ENCODE peak calls at places on chromosomes 3 and 15, in ten cellular contexts. P, B, X, N, S, D, F, G, U and Y are unnamed samples.

GRCh38 chr3:162139841-162140240 is 643.2 kb downstream of the OTOL1 start:
- DNase-seq in P (no peak), B (no peak), X (no peak), N (no peak), S (no peak), D (no peak), F (no peak), G (no peak), U (no peak), Y (no peak)

GRCh38 chr3:73004316-73004715 is 7.7 kb downstream of the PPP4R2 start:
- DNase-seq in P (no peak), B (no peak), X (no peak), N (no peak), S (no peak), D (no peak), F (no peak), G (no peak), U (no peak), Y (no peak)

GRCh38 chr3:51581529-51581928 is 43.0 kb downstream of the RAD54L2 start:
- DNase-seq in P (no peak), B (no peak), X (no peak), N (no peak), S (no peak), D (peak; percentile 18), F (no peak), G (no peak), U (no peak), Y (no peak)

GRCh38 chr3:182258538-182259177 is 534.6 kb upstream of the ATP11B start:
- DNase-seq in P (peak; percentile 50), B (peak; percentile 24), X (no peak), N (no peak), S (peak; percentile 68), D (peak; percentile 54), F (peak; percentile 65), G (no peak), U (no peak), Y (peak; percentile 32)

GRCh38 chr3:113695818-113696645 is at the start of gene USF3:
- DNase-seq in P (peak; percentile 78), B (peak; percentile 78), X (no peak), N (no peak), S (peak; percentile 79), D (peak; percentile 88), F (peak; percentile 87), G (peak; percentile 85), U (no peak), Y (peak; percentile 93)

GRCh38 chr3:61444794-61445193 is 116.6 kb upstream of the PTPRG start:
- DNase-seq in P (no peak), B (no peak), X (no peak), N (no peak), S (no peak), D (no peak), F (no peak), G (no peak), U (no peak), Y (no peak)

GRCh38 chr3:108345492-108346205 is 49.3 kb downstream of the HHLA2 start:
- DNase-seq in P (peak; percentile 2), B (no peak), X (no peak), N (no peak), S (no peak), D (no peak), F (peak; percentile 40), G (no peak), U (no peak), Y (no peak)

GRCh38 chr3:151425640-151426336 is 35.1 kb downstream of the IGSF10 start:
- DNase-seq in P (no peak), B (no peak), X (no peak), N (no peak), S (no peak), D (no peak), F (no peak), G (no peak), U (no peak), Y (peak; percentile 25)

GRCh38 chr3:109113361-109113760 is 4.6 kb downstream of the MORC1 start:
- DNase-seq in P (no peak), B (no peak), X (no peak), N (no peak), S (no peak), D (no peak), F (no peak), G (no peak), U (no peak), Y (no peak)

GRCh38 chr3:182609575-182610156 is 183.6 kb upstream of the ATP11B start:
- DNase-seq in P (peak; percentile 84), B (peak; percentile 78), X (no peak), N (no peak), S (no peak), D (peak; percentile 70), F (no peak), G (no peak), U (no peak), Y (no peak)

GRCh38 chr3:153625506-153625905 is 463.5 kb downstream of the RAP2B start:
- DNase-seq in P (no peak), B (no peak), X (no peak), N (no peak), S (no peak), D (no peak), F (peak; percentile 43), G (no peak), U (no peak), Y (no peak)

GRCh38 chr3:72977060-72977459 is 19.6 kb upstream of the PPP4R2 start:
- DNase-seq in P (no peak), B (no peak), X (no peak), N (no peak), S (no peak), D (no peak), F (no peak), G (no peak), U (no peak), Y (peak; percentile 44)

GRCh38 chr15:98668566-98669308 is 20.4 kb downstream of the IGF1R start:
- DNase-seq in P (no peak), B (no peak), X (no peak), N (no peak), S (no peak), D (peak; percentile 23), F (no peak), G (no peak), U (no peak), Y (no peak)

GRCh38 chr3:162213196-162213595 is 716.6 kb downstream of the OTOL1 start:
- DNase-seq in P (no peak), B (no peak), X (no peak), N (no peak), S (no peak), D (no peak), F (no peak), G (no peak), U (no peak), Y (no peak)

GRCh38 chr3:146072061-146072460 is 88.9 kb downstream of the PLOD2 start:
- DNase-seq in P (no peak), B (no peak), X (no peak), N (no peak), S (no peak), D (no peak), F (no peak), G (no peak), U (no peak), Y (no peak)

GRCh38 chr3:113712129-113712528 is 15.7 kb upstream of the USF3 start:
- DNase-seq in P (no peak), B (no peak), X (no peak), N (no peak), S (no peak), D (no peak), F (no peak), G (no peak), U (no peak), Y (no peak)

GRCh38 chr3:139534992-139535879 is 4.3 kb downstream of the RBP1 start:
- DNase-seq in P (no peak), B (peak; percentile 75), X (no peak), N (no peak), S (no peak), D (peak; percentile 75), F (no peak), G (peak; percentile 81), U (no peak), Y (no peak)

GRCh38 chr15:73127302-73127936 is 75.2 kb downstream of the NEO1 start:
- DNase-seq in P (peak; percentile 46), B (no peak), X (peak; percentile 38), N (no peak), S (peak; percentile 58), D (peak; percentile 32), F (peak; percentile 49), G (no peak), U (no peak), Y (peak; percentile 30)

GRCh38 chr3:45654344-45654934 is 34.8 kb upstream of the SACM1L start:
- DNase-seq in P (no peak), B (no peak), X (no peak), N (no peak), S (peak; percentile 57), D (no peak), F (peak; percentile 13), G (no peak), U (no peak), Y (no peak)
- TF ChIP-seq CTCF in P (no peak), B (no peak), X (no peak), N (no peak), S (peak; percentile 23), D (no peak), F (peak; percentile 38), G (no peak), U (no peak), Y (no peak)

GRCh38 chr3:75188937-75189336 is 475.2 kb upstream of the FRG2C start:
- DNase-seq in P (no peak), B (no peak), X (no peak), N (no peak), S (no peak), D (no peak), F (no peak), G (no peak), U (no peak), Y (no peak)
- TF ChIP-seq CTCF in P (no peak), B (no peak), X (no peak), N (no peak), S (no peak), D (no peak), F (no peak), G (no peak), U (no peak), Y (no peak)

DNA sequence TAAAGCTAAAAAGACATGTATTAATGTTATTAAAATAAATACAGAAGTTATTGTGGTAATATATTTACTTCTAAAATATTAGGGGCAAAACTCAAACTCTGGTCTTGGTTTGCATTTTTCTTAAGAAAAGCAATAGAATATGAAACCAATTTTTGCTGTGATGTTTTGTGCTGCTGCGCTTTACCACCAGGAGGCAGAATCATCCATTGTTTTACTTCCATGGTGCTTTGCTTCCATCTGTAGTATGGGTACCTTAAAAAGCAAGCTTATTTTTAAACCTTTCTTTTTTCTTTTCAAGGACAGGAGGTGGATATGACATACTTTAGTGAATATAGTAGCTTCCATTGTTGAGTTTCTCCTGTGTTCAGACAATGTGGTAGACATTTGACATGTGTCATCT is 46.6 kb upstream of the MRPL3 start:
- DNase-seq in P (peak; percentile 44), B (no peak), X (no peak), N (no peak), S (peak; percentile 46), D (no peak), F (no peak), G (no peak), U (no peak), Y (no peak)
- TF ChIP-seq CTCF in P (peak; percentile 67), B (peak; percentile 58), X (peak; percentile 57), N (peak; percentile 34), S (peak; percentile 73), D (peak; percentile 29), F (peak; percentile 71), G (no peak), U (peak; percentile 16), Y (peak; percentile 33)

DNA sequence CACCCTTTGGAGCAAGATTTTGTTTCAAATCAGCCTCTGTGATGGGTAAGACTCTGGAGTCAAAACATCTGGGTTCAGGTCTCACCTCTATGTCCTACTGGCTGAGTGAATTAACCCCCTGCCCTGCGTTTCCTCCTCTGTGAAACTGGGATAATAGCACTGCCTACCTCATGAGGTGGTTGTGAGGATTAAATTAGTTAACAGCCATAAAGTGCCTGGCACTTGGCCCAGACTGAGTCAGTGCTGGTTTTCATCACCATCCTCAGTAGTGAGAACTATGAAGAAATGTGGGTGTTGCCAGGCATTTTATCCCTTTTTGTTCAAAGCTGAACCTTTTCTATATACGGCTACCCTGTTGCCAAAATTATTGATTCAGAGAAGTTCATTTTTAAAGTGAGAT is 36.0 kb downstream of the EIF2AK4 start:
- DNase-seq in P (peak; percentile 33), B (peak; percentile 47), X (no peak), N (peak; percentile 58), S (no peak), D (no peak), F (no peak), G (peak; percentile 35), U (no peak), Y (no peak)
- TF ChIP-seq CTCF in P (no peak), B (no peak), X (no peak), N (no peak), S (no peak), D (no peak), F (no peak), G (no peak), U (no peak), Y (no peak)